ENCODE peak calls at places on chromosomes 16 and 17, in five cellular contexts. K is fibroblast of villous mesenchyme, D is transverse colon, W is choroid plexus epithelial cell, G is endodermal cell. H is an unnamed sample.
A peak's percentile ranks its signal among the peaks of the same experiment; 100 is the strongest.

GRCh38 chr16:88619859-88620655 is 18.3 kb upstream of the IL17C start:
- DNase-seq in K (peak; percentile 99), D (peak; percentile 47), W (peak; percentile 84), G (no peak), H (peak; percentile 29)

GRCh38 chr17:2053380-2054261 is 1.3 kb upstream of the HIC1 start:
- DNase-seq in K (peak; percentile 82), D (peak; percentile 77), W (peak; percentile 78), G (peak; percentile 95), H (peak; percentile 80)

GRCh38 chr16:426906-427249 is 1.4 kb downstream of the RAB11FIP3 start:
- DNase-seq in K (peak; percentile 23), D (no peak), W (no peak), G (no peak), H (no peak)

GRCh38 chr16:2938206-2938605 is 25.9 kb upstream of the KREMEN2 start:
- DNase-seq in K (no peak), D (no peak), W (no peak), G (no peak), H (no peak)

GRCh38 chr16:56776562-56776961 is 46.6 kb downstream of the NUP93 start:
- DNase-seq in K (peak; percentile 63), D (peak; percentile 18), W (peak; percentile 65), G (no peak), H (peak; percentile 76)

GRCh38 chr17:8484465-8484864 is 48.8 kb downstream of the NDEL1 start:
- DNase-seq in K (no peak), D (no peak), W (no peak), G (no peak), H (no peak)

GRCh38 chr16:27103954-27104353 is 37.2 kb downstream of the C16orf82 start:
- DNase-seq in K (no peak), D (no peak), W (no peak), G (peak; percentile 15), H (no peak)

GRCh38 chr16:82924075-82924854 is 297.5 kb downstream of the CDH13 start:
- DNase-seq in K (no peak), D (peak; percentile 9), W (peak; percentile 13), G (no peak), H (no peak)

GRCh38 chr17:40422990-40423611 is 5.4 kb upstream of the TOP2A start:
- DNase-seq in K (no peak), D (no peak), W (no peak), G (peak; percentile 96), H (no peak)

GRCh38 chr17:64773836-64774761 is 112.0 kb upstream of the SMURF2 start:
- DNase-seq in K (peak; percentile 56), D (peak; percentile 90), W (peak; percentile 65), G (peak; percentile 99), H (peak; percentile 71)

GRCh38 chr17:55265434-55266021 is 768 bp downstream of the HLF start:
- DNase-seq in K (no peak), D (no peak), W (no peak), G (no peak), H (no peak)

GRCh38 chr17:68344701-68345136 is 53.4 kb downstream of the ARSG start:
- DNase-seq in K (no peak), D (peak; percentile 21), W (no peak), G (no peak), H (no peak)

GRCh38 chr17:83094291-83094690 is 14.9 kb downstream of the METRNL start:
- DNase-seq in K (no peak), D (no peak), W (no peak), G (no peak), H (no peak)

GRCh38 chr17:45425125-45425983 is 7.3 kb downstream of the ARHGAP27 start:
- DNase-seq in K (peak; percentile 76), D (peak; percentile 93), W (peak; percentile 75), G (peak; percentile 99), H (peak; percentile 77)

GRCh38 chr17:50872710-50873424 is 6.7 kb upstream of the TOB1 start:
- DNase-seq in K (peak; percentile 78), D (no peak), W (no peak), G (peak; percentile 34), H (peak; percentile 75)

GRCh38 chr16:27795992-27796614 is 246.2 kb downstream of the KATNIP start:
- DNase-seq in K (peak; percentile 49), D (peak; percentile 27), W (peak; percentile 50), G (peak; percentile 94), H (peak; percentile 50)

GRCh38 chr17:78313735-78314648 is 45.9 kb downstream of the SOCS3 start:
- DNase-seq in K (peak; percentile 74), D (peak; percentile 92), W (peak; percentile 87), G (peak; percentile 98), H (peak; percentile 86)

DNA sequence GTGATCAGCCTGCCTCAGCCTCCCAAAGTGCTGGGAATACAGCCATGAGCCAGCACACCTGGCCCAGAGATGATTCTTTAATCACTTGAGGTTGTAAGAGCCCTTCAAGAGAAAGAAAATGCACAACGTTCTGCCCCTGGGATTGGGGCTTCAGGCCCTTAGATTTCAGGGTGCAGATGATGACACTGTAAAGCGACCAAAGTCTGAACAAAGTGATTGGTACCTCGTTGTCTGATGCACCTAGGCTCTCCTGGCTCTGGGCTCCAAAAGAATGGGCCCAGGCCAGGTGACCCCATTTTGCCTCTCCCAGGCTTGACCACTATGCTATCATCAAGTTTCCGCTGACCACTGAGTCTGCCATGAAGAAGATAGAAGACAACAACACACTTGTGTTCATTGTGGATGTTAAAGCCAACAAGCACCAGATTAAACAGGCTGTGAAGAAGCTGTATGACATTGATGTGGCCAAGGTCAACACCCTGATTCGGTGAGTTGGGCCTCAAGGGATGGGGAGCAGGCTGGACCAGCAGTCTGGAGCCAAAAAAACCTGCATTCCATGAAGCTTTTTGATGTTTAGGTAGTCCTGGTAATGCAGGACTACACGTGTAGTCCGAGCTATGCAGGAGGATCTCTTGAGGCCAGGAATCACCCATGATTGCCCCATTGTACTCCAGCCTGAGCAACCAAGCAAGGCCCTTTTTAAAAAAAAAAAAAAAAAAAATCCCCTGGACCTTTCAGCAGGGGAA is 2.8 kb downstream of the RPL23A start:
- DNase-seq in K (no peak), D (no peak), W (no peak), G (no peak), H (no peak)
- H3K4me3 ChIP-seq in K (no peak overlapping the region), D (no peak overlapping the region), W (no peak overlapping the region), G (peak overlapping the region; percentile 94), H (no peak overlapping the region)

GRCh38 chr17:73089918-73090317 is 2.6 kb downstream of the SLC39A11 start:
- DNase-seq in K (no peak), D (no peak), W (no peak), G (no peak), H (no peak)
- H3K4me3 ChIP-seq in K (no peak overlapping the region), D (no peak overlapping the region), W (no peak overlapping the region), G (no peak overlapping the region), H (no peak overlapping the region)

DNA sequence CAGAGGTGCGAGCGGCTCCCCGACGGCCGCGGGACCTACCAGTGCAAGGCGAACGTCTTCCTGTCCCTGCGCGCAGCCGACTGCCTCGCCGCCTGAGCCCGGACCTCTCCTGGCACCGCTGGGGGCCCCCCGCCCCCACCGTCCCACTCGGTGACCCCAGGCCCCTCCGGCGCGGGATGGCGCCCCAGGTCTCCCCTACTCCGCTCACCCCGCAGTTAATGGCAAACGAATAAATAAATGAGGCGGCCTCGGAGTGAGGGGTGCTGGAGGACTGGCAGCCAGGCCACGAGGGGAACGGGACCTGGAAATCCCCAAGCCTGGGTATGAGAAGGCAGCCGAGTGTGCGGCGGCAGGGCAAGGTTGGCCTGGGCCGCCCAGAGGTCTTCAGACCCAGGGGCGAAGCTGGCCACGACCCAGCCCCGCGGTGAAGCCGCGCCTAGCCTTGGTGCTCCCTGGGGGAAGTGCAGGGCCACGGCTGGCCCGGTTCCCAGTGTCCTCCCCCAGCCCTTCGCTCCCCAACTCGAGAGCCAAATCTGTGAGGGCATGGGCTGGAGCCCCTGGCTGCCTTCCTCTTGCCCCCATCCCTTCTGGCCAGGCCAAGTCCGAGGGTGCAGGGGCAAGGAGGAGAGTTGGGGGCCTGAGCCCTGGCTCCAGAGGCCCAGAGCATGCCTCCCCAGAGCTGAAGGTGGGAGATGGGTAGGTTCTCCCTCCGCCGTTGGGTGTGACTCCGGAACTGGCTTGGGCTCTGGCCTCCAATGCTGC is 796 bp downstream of the NPB start:
- DNase-seq in K (no peak), D (no peak), W (no peak), G (peak; percentile 81), H (no peak)
- H3K4me3 ChIP-seq in K (peak overlapping the region; percentile 27), D (peak overlapping the region; percentile 32), W (peak overlapping the region; percentile 22), G (no peak overlapping the region), H (no peak overlapping the region)

DNA sequence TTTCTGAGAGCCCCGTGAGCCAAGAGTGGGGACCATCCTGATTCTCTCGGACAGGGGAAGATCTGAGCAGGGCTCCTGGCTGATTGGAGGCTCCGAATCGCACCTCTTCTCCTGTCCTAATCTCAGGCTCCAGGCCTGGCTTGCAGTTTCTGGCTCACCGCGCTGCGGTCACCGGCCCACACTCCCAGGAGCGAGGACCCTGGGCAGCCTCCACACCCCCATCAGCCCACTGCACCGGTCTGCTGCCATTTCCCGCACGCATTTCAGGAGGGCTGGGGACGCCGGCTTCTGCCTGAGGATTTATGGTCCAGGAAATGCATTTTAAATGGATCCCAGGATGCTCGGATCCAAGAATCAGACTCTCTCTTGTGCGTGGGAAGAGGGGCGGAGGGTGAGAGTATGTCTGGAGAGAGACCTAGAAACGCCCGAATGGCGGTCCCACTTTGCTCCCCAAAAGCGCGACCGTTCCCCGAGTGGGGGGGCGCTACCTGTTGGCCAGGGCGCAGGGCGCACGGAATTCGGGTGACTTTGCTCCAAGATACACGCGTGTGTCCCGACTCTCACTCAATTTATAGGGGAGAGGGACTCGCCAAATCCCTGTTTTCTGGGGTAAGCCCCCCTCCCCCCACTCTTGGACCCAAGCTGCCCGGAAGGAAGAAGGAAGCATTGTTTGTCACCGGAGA is 845 bp upstream of the JPH3 start:
- DNase-seq in K (no peak), D (no peak), W (no peak), G (peak; percentile 74), H (no peak)
- H3K4me3 ChIP-seq in K (no peak overlapping the region), D (no peak overlapping the region), W (no peak overlapping the region), G (peak overlapping the region; percentile 76), H (no peak overlapping the region)

GRCh38 chr16:12513057-12513790 is 290.5 kb downstream of the CPPED1 start:
- DNase-seq in K (no peak), D (no peak), W (no peak), G (no peak), H (no peak)

GRCh38 chr16:12515771-12516170 is 287.9 kb downstream of the CPPED1 start:
- DNase-seq in K (no peak), D (no peak), W (no peak), G (no peak), H (no peak)

GRCh38 chr16:12511708-12512107 is 292.0 kb downstream of the CPPED1 start:
- DNase-seq in K (no peak), D (no peak), W (no peak), G (no peak), H (no peak)

GRCh38 chr16:12515346-12515745 is 288.3 kb downstream of the CPPED1 start:
- DNase-seq in K (no peak), D (no peak), W (no peak), G (no peak), H (no peak)

GRCh38 chr16:12513791-12514175 is 289.9 kb downstream of the CPPED1 start:
- DNase-seq in K (no peak), D (no peak), W (no peak), G (no peak), H (no peak)
- H3K4me3 ChIP-seq in K (no peak overlapping the region), D (no peak overlapping the region), W (no peak overlapping the region), G (no peak overlapping the region), H (no peak overlapping the region)

GRCh38 chr17:17593222-17593620 is 1.7 kb upstream of the PEMT start:
- DNase-seq in K (no peak), D (no peak), W (no peak), G (no peak), H (no peak)
- H3K4me3 ChIP-seq in K (no peak overlapping the region), D (no peak overlapping the region), W (no peak overlapping the region), G (peak overlapping the region; percentile 97), H (no peak overlapping the region)

GRCh38 chr17:29747660-29748059 is 124.9 kb upstream of the CORO6 start:
- DNase-seq in K (peak; percentile 45), D (no peak), W (no peak), G (no peak), H (no peak)
- H3K4me3 ChIP-seq in K (no peak overlapping the region), D (no peak overlapping the region), W (no peak overlapping the region), G (no peak overlapping the region), H (no peak overlapping the region)

GRCh38 chr17:3954921-3955320 is 9.3 kb downstream of the ATP2A3 start:
- DNase-seq in K (no peak), D (no peak), W (no peak), G (no peak), H (no peak)
- H3K4me3 ChIP-seq in K (no peak overlapping the region), D (no peak overlapping the region), W (no peak overlapping the region), G (no peak overlapping the region), H (no peak overlapping the region)